ENCODE peak calls at places on chromosomes 13 and 19, in four cellular contexts. T is HepG2, M is A549, I is H1. K is an unnamed sample.

GRCh38 chr13:110262944-110263343 is 44.0 kb downstream of the COL4A1 start:
- DNase-seq in T (no peak), M (no peak), I (no peak), K (no peak)

GRCh38 chr19:18489627-18490184 is 32.2 kb downstream of the ELL start:
- DNase-seq in T (no peak), M (no peak), I (no peak), K (no peak)

GRCh38 chr13:91347996-91348905 is 764 bp downstream of the MIR17HG start:
- DNase-seq in T (no peak), M (peak; percentile 48), I (no peak), K (peak; percentile 90)

GRCh38 chr13:114155923-114156883 is 22.9 kb upstream of the CFAP97D2 start:
- DNase-seq in T (no peak), M (no peak), I (no peak), K (no peak)

GRCh38 chr13:113639661-113640262 is 18.2 kb downstream of the ATP4B start:
- DNase-seq in T (no peak), M (no peak), I (no peak), K (no peak)

GRCh38 chr13:102399791-102400618 is 1.8 kb downstream of the FGF14 start:
- DNase-seq in T (no peak), M (peak; percentile 28), I (peak; percentile 72), K (no peak)

GRCh38 chr19:38062959-38063786 is 156.2 kb downstream of the SIPA1L3 start:
- DNase-seq in T (no peak), M (no peak), I (no peak), K (no peak)

GRCh38 chr19:53903055-53903680 is 5.9 kb upstream of the CACNG7 start:
- DNase-seq in T (peak; percentile 52), M (no peak), I (peak; percentile 69), K (peak; percentile 54)

GRCh38 chr13:95494082-95494681 is 58.3 kb upstream of the CLDN10 start:
- DNase-seq in T (peak; percentile 55), M (peak; percentile 48), I (no peak), K (peak; percentile 62)

GRCh38 chr13:101211261-101211660 is 205.0 kb downstream of the NALCN start:
- DNase-seq in T (no peak), M (peak; percentile 14), I (no peak), K (no peak)

GRCh38 chr13:48222358-48223015 is 10.5 kb upstream of the ITM2B start:
- DNase-seq in T (no peak), M (no peak), I (no peak), K (no peak)

GRCh38 chr13:30998548-30999140 is 66.2 kb downstream of the TEX26 start:
- DNase-seq in T (no peak), M (no peak), I (no peak), K (no peak)

GRCh38 chr13:97142452-97142851 is 79.7 kb upstream of the MBNL2 start:
- DNase-seq in T (peak; percentile 30), M (peak; percentile 53), I (no peak), K (peak; percentile 12)

GRCh38 chr13:114112231-114112825 is 20.1 kb downstream of the RASA3 start:
- DNase-seq in T (no peak), M (no peak), I (no peak), K (no peak)

GRCh38 chr19:55254625-55254977 is 4.2 kb downstream of the PPP6R1 start:
- DNase-seq in T (no peak), M (no peak), I (no peak), K (no peak)

GRCh38 chr19:34654796-34655195 is 22.2 kb downstream of the SCGB2B2 start:
- DNase-seq in T (no peak), M (no peak), I (no peak), K (no peak)

GRCh38 chr19:46225558-46226004 is 4.0 kb upstream of the IGFL1 start:
- DNase-seq in T (no peak), M (no peak), I (no peak), K (no peak)

GRCh38 chr19:33616857-33617256 is 4.9 kb upstream of the CHST8 start:
- DNase-seq in T (no peak), M (no peak), I (no peak), K (no peak)

GRCh38 chr19:40933025-40933424 is 51.0 kb upstream of the CYP2A7 start:
- DNase-seq in T (no peak), M (peak; percentile 41), I (peak; percentile 52), K (no peak)

GRCh38 chr13:21657538-21657937 is 13.3 kb upstream of the FGF9 start:
- DNase-seq in T (no peak), M (no peak), I (no peak), K (peak; percentile 20)
- TF ChIP-seq MAX in T (no peak), M (no peak), I (no peak), K (no peak)

GRCh38 chr13:34864650-34865049 is 77.4 kb upstream of the NBEA start:
- DNase-seq in T (no peak), M (no peak), I (no peak), K (no peak)
- TF ChIP-seq CHD2 in T (no peak), M (no peak), I (no peak), K (no peak)

DNA sequence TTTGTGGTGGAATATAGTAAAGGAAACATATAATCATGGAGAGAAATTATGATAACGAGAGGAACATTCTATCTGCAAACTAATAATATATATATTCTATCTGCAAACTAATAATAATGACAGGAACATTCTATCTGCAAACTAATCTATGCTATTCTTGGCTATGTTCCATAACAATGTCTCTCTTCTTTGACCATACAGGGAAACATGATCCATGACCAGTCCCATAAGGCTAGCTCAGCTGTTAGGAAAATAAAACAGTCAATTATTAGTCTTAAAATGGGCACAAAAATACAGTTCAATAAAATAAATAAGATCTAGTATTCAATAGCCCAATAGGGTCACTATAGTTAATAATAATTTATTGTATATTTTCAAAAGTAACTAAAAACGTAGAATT is 707.8 kb upstream of the PCDH20 start:
- DNase-seq in T (no peak), M (no peak), I (no peak), K (no peak)
- TF ChIP-seq MAFK in T (no peak), M (no peak), I (no peak), K (no peak)

DNA sequence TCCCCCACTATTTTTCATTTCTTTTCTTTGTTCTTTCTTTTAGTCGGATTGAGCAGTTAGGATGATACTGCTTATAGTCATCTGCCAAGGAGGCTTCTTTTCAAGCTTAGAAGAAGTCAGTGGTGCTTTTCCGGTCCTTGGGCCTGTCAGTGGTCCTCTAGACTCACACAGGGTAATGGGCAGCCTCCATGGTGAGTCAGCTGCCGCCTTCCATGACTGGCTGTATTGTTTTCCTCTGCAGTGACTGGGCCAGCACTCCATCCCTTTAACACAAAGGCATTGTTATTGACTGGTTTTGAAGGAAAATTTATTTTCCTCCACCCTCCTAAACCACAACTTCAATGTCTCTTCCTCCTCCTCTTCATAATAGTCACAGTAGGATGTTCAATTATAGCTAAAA is 47.1 kb upstream of the CNMD start:
- DNase-seq in T (no peak), M (no peak), I (no peak), K (no peak)
- TF ChIP-seq MAX in T (no peak), M (no peak), I (no peak), K (no peak)

GRCh38 chr19:21508198-21508597 is 2.8 kb downstream of the ZNF429 start:
- DNase-seq in T (no peak), M (no peak), I (no peak), K (peak; percentile 44)
- TF ChIP-seq CHD2 in T (no peak), M (no peak), I (no peak), K (no peak)

GRCh38 chr19:14786421-14786851 is 8.1 kb upstream of the ADGRE2 start:
- DNase-seq in T (no peak), M (peak; percentile 25), I (peak; percentile 90), K (peak; percentile 74)
- TF ChIP-seq MAFK in T (no peak), M (no peak), I (no peak), K (no peak)

GRCh38 chr13:40756042-40756441 is 14.9 kb downstream of the MRPS31 start:
- DNase-seq in T (no peak), M (no peak), I (no peak), K (no peak)

GRCh38 chr13:40749327-40749726 is 21.7 kb downstream of the MRPS31 start:
- DNase-seq in T (no peak), M (no peak), I (no peak), K (no peak)

GRCh38 chr13:40758811-40759210 is 12.2 kb downstream of the MRPS31 start:
- DNase-seq in T (no peak), M (no peak), I (no peak), K (no peak)

GRCh38 chr13:40755082-40755755 is 15.8 kb downstream of the MRPS31 start:
- DNase-seq in T (no peak), M (no peak), I (no peak), K (no peak)
- TF ChIP-seq MAX in T (no peak), M (no peak), I (no peak), K (no peak)

K was measured in K562.